ENCODE peak calls at places on chromosomes 4 and X, in nine cellular contexts. One of them, this sample, is unnamed.

GRCh38 chrX:120140293-120140981 is 18.0 kb upstream of the RHOXF2 start:
- DNase-seq in K562: no peak
- DNase-seq in stomach: no peak
- DNase-seq in HCT116: no peak
- DNase-seq in breast epithelium: no peak
- DNase-seq in GM12878: no peak
- DNase-seq in suprapubic skin: no peak
- DNase-seq in transverse colon: no peak
- DNase-seq in spleen: no peak
- DNase-seq in this sample: no peak

GRCh38 chrX:130174051-130174704 is 2.4 kb downstream of the RAB33A start:
- DNase-seq in K562: peak; percentile 35
- DNase-seq in stomach: no peak
- DNase-seq in HCT116: no peak
- DNase-seq in breast epithelium: no peak
- DNase-seq in GM12878: no peak
- DNase-seq in suprapubic skin: no peak
- DNase-seq in transverse colon: no peak
- DNase-seq in spleen: no peak
- DNase-seq in this sample: peak; percentile 64

GRCh38 chr4:95549246-95550138 is 719 bp upstream of the UNC5C start:
- DNase-seq in K562: no peak
- DNase-seq in stomach: peak; percentile 27
- DNase-seq in HCT116: no peak
- DNase-seq in breast epithelium: peak; percentile 49
- DNase-seq in GM12878: peak; percentile 38
- DNase-seq in suprapubic skin: no peak
- DNase-seq in transverse colon: peak; percentile 25
- DNase-seq in spleen: peak; percentile 82
- DNase-seq in this sample: peak; percentile 62

GRCh38 chrX:40172169-40172979 is 74.6 kb upstream of the BCOR start:
- DNase-seq in K562: peak; percentile 94
- DNase-seq in stomach: peak; percentile 72
- DNase-seq in HCT116: no peak
- DNase-seq in breast epithelium: no peak
- DNase-seq in GM12878: no peak
- DNase-seq in suprapubic skin: peak; percentile 78
- DNase-seq in transverse colon: peak; percentile 64
- DNase-seq in spleen: peak; percentile 89
- DNase-seq in this sample: peak; percentile 88

GRCh38 chr4:173167793-173168395 is 717 bp upstream of the GALNT7 start:
- DNase-seq in K562: peak; percentile 75
- DNase-seq in stomach: peak; percentile 48
- DNase-seq in HCT116: peak; percentile 52
- DNase-seq in breast epithelium: no peak
- DNase-seq in GM12878: no peak
- DNase-seq in suprapubic skin: peak; percentile 68
- DNase-seq in transverse colon: peak; percentile 57
- DNase-seq in spleen: peak; percentile 86
- DNase-seq in this sample: peak; percentile 67

GRCh38 chrX:6129751-6130150 is 98.9 kb downstream of the NLGN4X start:
- DNase-seq in K562: no peak
- DNase-seq in stomach: no peak
- DNase-seq in HCT116: no peak
- DNase-seq in breast epithelium: no peak
- DNase-seq in GM12878: no peak
- DNase-seq in suprapubic skin: no peak
- DNase-seq in transverse colon: no peak
- DNase-seq in spleen: no peak
- DNase-seq in this sample: no peak

GRCh38 chrX:152895121-152895520 is 2.7 kb upstream of the ZNF185 start:
- DNase-seq in K562: no peak
- DNase-seq in stomach: no peak
- DNase-seq in HCT116: no peak
- DNase-seq in breast epithelium: no peak
- DNase-seq in GM12878: no peak
- DNase-seq in suprapubic skin: no peak
- DNase-seq in transverse colon: no peak
- DNase-seq in spleen: peak; percentile 54
- DNase-seq in this sample: no peak

GRCh38 chrX:65926095-65927019 is 113.5 kb downstream of the VSIG4 start:
- DNase-seq in K562: peak; percentile 87
- DNase-seq in stomach: no peak
- DNase-seq in HCT116: no peak
- DNase-seq in breast epithelium: no peak
- DNase-seq in GM12878: peak; percentile 48
- DNase-seq in suprapubic skin: no peak
- DNase-seq in transverse colon: peak; percentile 11
- DNase-seq in spleen: peak; percentile 78
- DNase-seq in this sample: no peak

GRCh38 chrX:57595381-57595811 is 3.6 kb downstream of the ZXDB start:
- DNase-seq in K562: no peak
- DNase-seq in stomach: no peak
- DNase-seq in HCT116: no peak
- DNase-seq in breast epithelium: no peak
- DNase-seq in GM12878: no peak
- DNase-seq in suprapubic skin: no peak
- DNase-seq in transverse colon: no peak
- DNase-seq in spleen: no peak
- DNase-seq in this sample: peak; percentile 69

GRCh38 chr4:113950207-113950606 is 29.2 kb downstream of the ARSJ start:
- DNase-seq in K562: no peak
- DNase-seq in stomach: no peak
- DNase-seq in HCT116: no peak
- DNase-seq in breast epithelium: no peak
- DNase-seq in GM12878: no peak
- DNase-seq in suprapubic skin: no peak
- DNase-seq in transverse colon: no peak
- DNase-seq in spleen: no peak
- DNase-seq in this sample: no peak

GRCh38 chr4:39664828-39665731 is 26.4 kb upstream of the SMIM14 start:
- DNase-seq in K562: no peak
- DNase-seq in stomach: no peak
- DNase-seq in HCT116: no peak
- DNase-seq in breast epithelium: no peak
- DNase-seq in GM12878: no peak
- DNase-seq in suprapubic skin: no peak
- DNase-seq in transverse colon: no peak
- DNase-seq in spleen: no peak
- DNase-seq in this sample: no peak

GRCh38 chrX:118772051-118772450 is 44.6 kb downstream of the IL13RA1 start:
- DNase-seq in K562: no peak
- DNase-seq in stomach: no peak
- DNase-seq in HCT116: no peak
- DNase-seq in breast epithelium: no peak
- DNase-seq in GM12878: no peak
- DNase-seq in suprapubic skin: no peak
- DNase-seq in transverse colon: no peak
- DNase-seq in spleen: no peak
- DNase-seq in this sample: no peak

GRCh38 chr4:37802068-37802666 is 24.3 kb upstream of the PGM2 start:
- DNase-seq in K562: peak; percentile 61
- DNase-seq in stomach: peak; percentile 64
- DNase-seq in HCT116: peak; percentile 86
- DNase-seq in breast epithelium: peak; percentile 46
- DNase-seq in GM12878: no peak
- DNase-seq in suprapubic skin: no peak
- DNase-seq in transverse colon: peak; percentile 68
- DNase-seq in spleen: no peak
- DNase-seq in this sample: no peak

GRCh38 chr4:101347267-101347556 is at the start of gene PPP3CA:
- DNase-seq in K562: no peak
- DNase-seq in stomach: no peak
- DNase-seq in HCT116: no peak
- DNase-seq in breast epithelium: peak; percentile 31
- DNase-seq in GM12878: no peak
- DNase-seq in suprapubic skin: no peak
- DNase-seq in transverse colon: no peak
- DNase-seq in spleen: no peak
- DNase-seq in this sample: no peak
- TF ChIP-seq POLR2A in K562: no peak
- TF ChIP-seq POLR2A in stomach: no peak
- TF ChIP-seq POLR2A in HCT116: no peak
- TF ChIP-seq POLR2A in breast epithelium: no peak
- TF ChIP-seq POLR2A in GM12878: peak; percentile 35
- TF ChIP-seq POLR2A in suprapubic skin: no peak
- TF ChIP-seq POLR2A in transverse colon: no peak
- TF ChIP-seq POLR2A in spleen: peak; percentile 79
- TF ChIP-seq POLR2A in this sample: no peak

DNA sequence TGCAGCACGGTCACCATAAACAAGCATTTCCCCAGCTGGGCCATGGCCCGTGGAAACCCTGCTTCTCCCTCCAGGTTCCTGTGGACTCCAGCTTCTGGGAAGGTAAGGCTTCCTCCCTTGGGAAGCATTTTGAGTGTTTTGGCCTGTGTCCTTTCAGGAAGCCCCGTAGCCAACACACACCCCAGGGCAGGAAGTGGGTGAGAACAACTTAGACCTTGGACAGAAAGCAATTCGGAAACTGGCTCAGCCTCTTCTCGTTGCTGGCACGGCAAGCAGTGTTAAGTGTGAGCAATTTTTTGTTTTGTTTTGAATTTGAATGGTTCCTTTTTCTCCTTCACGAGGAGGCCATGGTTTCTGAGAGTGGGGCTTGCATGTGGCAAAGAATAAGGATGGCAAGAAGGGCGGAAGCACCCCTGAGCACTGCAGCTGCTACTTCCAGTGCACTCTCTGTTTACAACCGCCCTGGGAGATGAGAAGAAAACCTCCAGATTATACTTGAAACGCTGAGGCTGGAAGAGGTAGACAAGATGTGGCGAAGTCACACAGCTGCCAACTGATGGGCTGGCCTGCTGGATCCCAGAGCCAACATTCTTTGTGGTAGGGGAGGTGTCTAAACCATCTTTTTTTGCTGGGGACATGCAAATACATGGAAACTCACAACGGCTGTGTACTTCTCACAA is 14.1 kb upstream of the CYTL1 start:
- DNase-seq in K562: no peak
- DNase-seq in stomach: no peak
- DNase-seq in HCT116: no peak
- DNase-seq in breast epithelium: no peak
- DNase-seq in GM12878: no peak
- DNase-seq in suprapubic skin: peak; percentile 71
- DNase-seq in transverse colon: no peak
- DNase-seq in spleen: peak; percentile 78
- DNase-seq in this sample: no peak
- TF ChIP-seq POLR2AphosphoS5 in K562: no peak
- TF ChIP-seq POLR2AphosphoS5 in stomach: no peak
- TF ChIP-seq POLR2AphosphoS5 in HCT116: no peak
- TF ChIP-seq POLR2AphosphoS5 in breast epithelium: peak; percentile 35
- TF ChIP-seq POLR2AphosphoS5 in GM12878: no peak
- TF ChIP-seq POLR2AphosphoS5 in suprapubic skin: no peak
- TF ChIP-seq POLR2AphosphoS5 in transverse colon: no peak
- TF ChIP-seq POLR2AphosphoS5 in spleen: peak; percentile 84
- TF ChIP-seq POLR2AphosphoS5 in this sample: peak; percentile 29

GRCh38 chr4:87117051-87117729 is 103.2 kb downstream of the KLHL8 start:
- DNase-seq in K562: no peak
- DNase-seq in stomach: no peak
- DNase-seq in HCT116: no peak
- DNase-seq in breast epithelium: no peak
- DNase-seq in GM12878: no peak
- DNase-seq in suprapubic skin: no peak
- DNase-seq in transverse colon: no peak
- DNase-seq in spleen: no peak
- DNase-seq in this sample: no peak

GRCh38 chr4:87117730-87118075 is 102.7 kb downstream of the KLHL8 start:
- DNase-seq in K562: no peak
- DNase-seq in stomach: no peak
- DNase-seq in HCT116: no peak
- DNase-seq in breast epithelium: no peak
- DNase-seq in GM12878: no peak
- DNase-seq in suprapubic skin: no peak
- DNase-seq in transverse colon: no peak
- DNase-seq in spleen: no peak
- DNase-seq in this sample: no peak

GRCh38 chr4:87112063-87112462 is 108.4 kb downstream of the KLHL8 start:
- DNase-seq in K562: peak; percentile 24
- DNase-seq in stomach: no peak
- DNase-seq in HCT116: no peak
- DNase-seq in breast epithelium: no peak
- DNase-seq in GM12878: no peak
- DNase-seq in suprapubic skin: no peak
- DNase-seq in transverse colon: no peak
- DNase-seq in spleen: no peak
- DNase-seq in this sample: no peak

GRCh38 chr4:87116230-87116629 is 104.2 kb downstream of the KLHL8 start:
- DNase-seq in K562: no peak
- DNase-seq in stomach: no peak
- DNase-seq in HCT116: no peak
- DNase-seq in breast epithelium: no peak
- DNase-seq in GM12878: no peak
- DNase-seq in suprapubic skin: no peak
- DNase-seq in transverse colon: no peak
- DNase-seq in spleen: no peak
- DNase-seq in this sample: no peak

DNA sequence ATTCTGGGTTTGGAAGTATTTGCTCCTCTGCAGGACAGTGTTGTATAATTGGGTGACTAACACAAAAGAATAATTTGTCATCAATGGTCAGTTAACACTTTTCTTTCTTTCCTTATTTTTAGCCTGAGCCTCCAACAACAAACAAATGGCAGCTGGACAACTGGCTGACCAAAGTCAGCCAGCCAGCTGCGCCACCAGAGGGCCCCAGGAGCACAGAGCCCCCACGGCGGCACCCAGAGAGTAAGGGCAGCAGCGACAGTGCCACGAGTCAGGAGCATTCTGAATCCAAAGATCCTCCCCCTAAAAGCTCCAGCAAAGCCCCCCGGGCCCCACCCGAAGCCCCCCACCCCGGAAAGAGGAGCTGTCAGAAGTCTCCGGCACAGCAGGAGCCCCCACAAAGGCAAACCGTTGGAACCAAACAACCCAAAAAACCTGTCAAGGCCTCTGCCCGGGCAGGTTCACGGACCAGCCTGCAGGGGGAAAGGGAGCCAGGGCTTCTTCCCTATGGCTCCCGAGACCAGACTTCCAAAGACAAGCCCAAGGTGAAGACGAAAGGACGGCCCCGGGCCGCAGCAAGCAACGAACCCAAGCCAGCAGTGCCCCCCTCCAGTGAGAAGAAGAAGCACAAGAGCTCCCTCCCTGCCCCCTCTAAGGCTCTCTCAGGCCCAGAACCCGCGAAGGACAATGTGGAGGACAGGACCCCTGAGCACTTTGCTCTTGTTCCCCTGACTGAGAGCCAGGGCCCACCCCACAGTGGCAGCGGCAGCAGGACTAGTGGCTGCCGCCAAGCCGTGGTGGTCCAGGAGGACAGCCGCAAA is 106.0 kb downstream of the KLHL8 start:
- DNase-seq in K562: no peak
- DNase-seq in stomach: no peak
- DNase-seq in HCT116: no peak
- DNase-seq in breast epithelium: no peak
- DNase-seq in GM12878: no peak
- DNase-seq in suprapubic skin: no peak
- DNase-seq in transverse colon: no peak
- DNase-seq in spleen: no peak
- DNase-seq in this sample: no peak
- TF ChIP-seq CTCF in K562: no peak
- TF ChIP-seq CTCF in stomach: no peak
- TF ChIP-seq CTCF in HCT116: no peak
- TF ChIP-seq CTCF in breast epithelium: no peak
- TF ChIP-seq CTCF in GM12878: no peak
- TF ChIP-seq CTCF in suprapubic skin: peak; percentile 6
- TF ChIP-seq CTCF in transverse colon: no peak
- TF ChIP-seq CTCF in spleen: no peak
- TF ChIP-seq CTCF in this sample: no peak

GRCh38 chr4:2515835-2516550 is 20.5 kb upstream of the FAM193A start:
- DNase-seq in K562: no peak
- DNase-seq in stomach: peak; percentile 79
- DNase-seq in HCT116: no peak
- DNase-seq in breast epithelium: no peak
- DNase-seq in GM12878: no peak
- DNase-seq in suprapubic skin: no peak
- DNase-seq in transverse colon: no peak
- DNase-seq in spleen: no peak
- DNase-seq in this sample: peak; percentile 76
- TF ChIP-seq POLR2A in K562: no peak
- TF ChIP-seq POLR2A in stomach: no peak
- TF ChIP-seq POLR2A in HCT116: no peak
- TF ChIP-seq POLR2A in breast epithelium: no peak
- TF ChIP-seq POLR2A in GM12878: peak; percentile 64
- TF ChIP-seq POLR2A in suprapubic skin: no peak
- TF ChIP-seq POLR2A in transverse colon: no peak
- TF ChIP-seq POLR2A in spleen: no peak
- TF ChIP-seq POLR2A in this sample: no peak